ENCODE peak calls at places on chromosomes 3 and 15, in five cellular contexts. K, H, N, S and F are unnamed samples.

GRCh38 chr3:195221015-195221853 is 49.7 kb downstream of the XXYLT1 start:
- DNase-seq in K (no peak), H (peak), N (no peak), S (peak), F (no peak)

GRCh38 chr3:127428344-127429001 is 140.6 kb upstream of the PRR20G start:
- DNase-seq in K (no peak), H (peak), N (peak), S (no peak), F (no peak)

GRCh38 chr15:82111918-82112317 is 66.1 kb upstream of the MEX3B start:
- DNase-seq in K (no peak), H (no peak), N (no peak), S (no peak), F (no peak)

GRCh38 chr3:156535798-156536197 is 19.1 kb downstream of the SSR3 start:
- DNase-seq in K (no peak), H (no peak), N (no peak), S (no peak), F (no peak)

GRCh38 chr3:12339701-12340480 is 51.0 kb downstream of the PPARG start:
- DNase-seq in K (no peak), H (no peak), N (no peak), S (no peak), F (peak)

GRCh38 chr3:16504242-16504641 is 9.3 kb downstream of the RFTN1 start:
- DNase-seq in K (no peak), H (no peak), N (no peak), S (no peak), F (no peak)

GRCh38 chr3:107794664-107795443 is 272.1 kb downstream of the BBX start:
- DNase-seq in K (no peak), H (peak), N (peak), S (no peak), F (no peak)

GRCh38 chr3:192851821-192852352 is 65.8 kb downstream of the MB21D2 start:
- DNase-seq in K (no peak), H (peak), N (peak), S (peak), F (no peak)

GRCh38 chr3:28077566-28077965 is 163.9 kb upstream of the CMC1 start:
- DNase-seq in K (no peak), H (peak), N (peak), S (peak), F (peak)

GRCh38 chr3:133384331-133385027 is 15.4 kb upstream of the BFSP2 start:
- DNase-seq in K (no peak), H (peak), N (peak), S (peak), F (peak)

GRCh38 chr3:178856804-178857203 is 214.8 kb downstream of the ZMAT3 start:
- DNase-seq in K (no peak), H (no peak), N (peak), S (no peak), F (no peak)

GRCh38 chr3:165854696-165855095 is 17.5 kb upstream of the BCHE start:
- DNase-seq in K (no peak), H (no peak), N (peak), S (no peak), F (peak)

GRCh38 chr3:31534036-31534435 is 1.3 kb downstream of the STT3B start:
- DNase-seq in K (no peak), H (no peak), N (peak), S (no peak), F (no peak)

GRCh38 chr15:47294765-47295259 is 422.5 kb upstream of the SEMA6D start:
- DNase-seq in K (no peak), H (no peak), N (peak), S (no peak), F (peak)